ENCODE peak calls at places on chromosome 17, in seven cellular contexts. G is mesendoderm, W is neural progenitor cell, S is endodermal cell, C is PC-3, B is mesenchymal stem cell, T is HepG2. I is an unnamed sample.

GRCh38 chr17:43030137-43030767 is 5.2 kb downstream of the RND2 start:
- DNase-seq in G (no peak), W (no peak), S (no peak), C (no peak), B (no peak), T (no peak), I (no peak)

GRCh38 chr17:1473841-1474240 is 17.8 kb upstream of the CRK start:
- DNase-seq in G (no peak), W (no peak), S (no peak), C (no peak), B (no peak), T (no peak), I (no peak)

GRCh38 chr17:82959990-82960418 is 119.4 kb upstream of the METRNL start:
- DNase-seq in G (no peak), W (no peak), S (no peak), C (no peak), B (no peak), T (no peak), I (no peak)

GRCh38 chr17:38914741-38915638 is 10.4 kb upstream of the LASP1NB start:
- DNase-seq in G (peak), W (no peak), S (peak), C (no peak), B (no peak), T (peak), I (no peak)

GRCh38 chr17:28982191-28982793 is 23.5 kb downstream of the SEZ6 start:
- DNase-seq in G (peak), W (no peak), S (no peak), C (no peak), B (peak), T (peak), I (no peak)

GRCh38 chr17:50266384-50267073 is 7.7 kb upstream of the TMEM92 start:
- DNase-seq in G (no peak), W (no peak), S (peak), C (peak), B (peak), T (peak), I (peak)

GRCh38 chr17:78608804-78609186 is 31.6 kb upstream of the DNAH17 start:
- DNase-seq in G (no peak), W (no peak), S (no peak), C (no peak), B (no peak), T (no peak), I (no peak)

GRCh38 chr17:21372256-21372954 is 3.8 kb upstream of the KCNJ12 start:
- DNase-seq in G (no peak), W (no peak), S (no peak), C (no peak), B (no peak), T (no peak), I (no peak)

GRCh38 chr17:78723001-78723796 is 58.9 kb downstream of the CYTH1 start:
- DNase-seq in G (peak), W (peak), S (peak), C (no peak), B (peak), T (no peak), I (no peak)

GRCh38 chr17:57572062-57572461 is 173.0 kb downstream of the CCDC182 start:
- DNase-seq in G (no peak), W (no peak), S (no peak), C (no peak), B (no peak), T (no peak), I (no peak)

GRCh38 chr17:79413591-79413990 is 197.3 kb downstream of the RBFOX3 start:
- DNase-seq in G (no peak), W (no peak), S (no peak), C (no peak), B (no peak), T (no peak), I (no peak)

GRCh38 chr17:50831430-50832064 is 3.8 kb upstream of the WFIKKN2 start:
- DNase-seq in G (peak), W (no peak), S (peak), C (no peak), B (no peak), T (no peak), I (no peak)

GRCh38 chr17:7296189-7296861 is 1.9 kb upstream of the YBX2 start:
- DNase-seq in G (peak), W (peak), S (peak), C (peak), B (peak), T (peak), I (peak)

GRCh38 chr17:7676533-7676932 is 10.8 kb downstream of the TP53 start:
- DNase-seq in G (peak), W (no peak), S (peak), C (no peak), B (no peak), T (no peak), I (no peak)

GRCh38 chr17:8825802-8826201 is 26.6 kb upstream of the MFSD6L start:
- DNase-seq in G (no peak), W (no peak), S (no peak), C (no peak), B (no peak), T (no peak), I (no peak)

GRCh38 chr17:77615672-77616242 is 342.7 kb upstream of the TNRC6C start:
- DNase-seq in G (no peak), W (no peak), S (no peak), C (no peak), B (no peak), T (no peak), I (peak)

DNA sequence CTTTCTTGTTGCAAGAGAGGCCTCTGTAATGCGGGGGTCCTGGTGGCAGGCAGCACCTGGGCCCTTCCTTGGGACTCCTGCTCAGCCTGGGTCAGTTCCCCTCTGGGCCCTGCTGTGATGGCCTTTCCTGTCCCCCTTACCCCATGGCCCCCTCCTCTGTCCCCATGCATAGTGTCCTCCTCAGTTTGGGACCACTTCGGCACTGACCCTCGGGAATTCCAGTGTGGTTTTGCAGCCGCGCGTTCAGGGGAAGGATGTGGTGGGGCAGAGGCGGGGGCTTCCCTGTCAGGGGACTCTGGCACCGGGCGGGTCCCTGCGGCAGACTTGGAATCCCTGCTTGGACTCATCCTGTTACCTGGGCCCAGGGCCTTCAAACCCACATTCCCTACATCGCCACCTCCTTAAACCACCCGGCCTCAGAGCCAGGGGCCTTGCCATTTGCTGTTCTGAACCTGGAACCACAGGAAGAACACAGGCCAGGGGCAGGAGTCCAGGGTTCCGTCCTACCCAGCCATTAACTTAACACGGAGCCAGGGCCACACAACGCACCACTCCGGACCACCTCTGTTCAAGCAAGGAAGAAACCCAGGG is 31.4 kb upstream of the EIF1 start:
- DNase-seq in G (no peak), W (no peak), S (peak), C (no peak), B (no peak), T (no peak), I (no peak)
- H3K9ac ChIP-seq in G (no peak), W (no peak), S (no peak), C (no peak), B (no peak), T (no peak), I (no peak)

GRCh38 chr17:74923538-74924249 is 379 bp upstream of the OTOP2 start:
- DNase-seq in G (peak), W (peak), S (peak), C (peak), B (peak), T (no peak), I (peak)

GRCh38 chr17:74922172-74922571 is 883 bp downstream of the USH1G start:
- DNase-seq in G (no peak), W (no peak), S (peak), C (no peak), B (no peak), T (no peak), I (no peak)

GRCh38 chr17:74925242-74925641 is 1.2 kb downstream of the OTOP2 start:
- DNase-seq in G (no peak), W (no peak), S (no peak), C (no peak), B (no peak), T (no peak), I (no peak)

GRCh38 chr17:74922694-74923537 is at the start of gene USH1G:
- DNase-seq in G (no peak), W (peak), S (peak), C (peak), B (no peak), T (no peak), I (peak)

DNA sequence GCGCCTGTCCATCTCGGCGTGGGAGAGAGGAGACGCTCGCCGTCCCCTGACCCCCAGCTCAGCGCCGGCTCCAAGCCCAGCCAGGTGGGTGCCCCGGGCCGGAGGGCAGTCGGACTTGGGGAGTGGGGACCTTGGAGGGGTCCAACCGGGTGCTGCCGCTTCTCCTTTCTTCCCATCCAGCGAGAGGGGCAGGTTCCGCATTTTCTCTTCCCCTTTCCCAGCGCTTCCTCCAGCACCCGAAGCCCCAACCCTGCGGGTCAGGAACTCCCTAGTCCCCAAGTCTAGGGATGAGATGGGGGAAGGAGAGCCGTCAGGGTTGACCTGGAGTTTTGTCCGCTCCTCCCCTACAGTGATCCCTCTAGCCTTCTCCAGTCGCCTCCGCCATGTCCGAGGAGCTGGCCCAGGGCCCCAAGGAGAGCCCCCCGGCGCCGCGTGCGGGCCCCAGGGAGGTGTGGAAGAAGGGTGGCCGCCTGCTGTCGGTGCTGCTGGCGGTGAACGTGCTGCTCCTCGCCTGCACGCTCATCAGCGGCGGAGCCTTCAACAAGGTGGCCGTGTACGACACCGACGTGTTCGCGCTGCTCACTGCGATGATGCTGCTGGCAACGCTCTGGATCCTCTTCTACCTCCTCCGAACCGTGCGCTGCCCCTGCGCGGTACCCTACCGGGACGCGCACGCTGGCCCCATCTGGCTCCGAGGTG is at the start of gene OTOP2:
- DNase-seq in G (no peak), W (peak), S (peak), C (no peak), B (no peak), T (no peak), I (no peak)
- H3K4me3 ChIP-seq in G (no peak), W (peak), S (no peak), C (peak), B (no peak), T (peak), I (no peak)

GRCh38 chr17:81059026-81059425 is 24.1 kb downstream of the BAIAP2 start:
- DNase-seq in G (no peak), W (no peak), S (no peak), C (no peak), B (no peak), T (no peak), I (no peak)

GRCh38 chr17:81062014-81062413 is 27.1 kb downstream of the BAIAP2 start:
- DNase-seq in G (no peak), W (no peak), S (no peak), C (no peak), B (no peak), T (no peak), I (no peak)

GRCh38 chr17:81061027-81061426 is 26.1 kb downstream of the BAIAP2 start:
- DNase-seq in G (no peak), W (no peak), S (no peak), C (no peak), B (no peak), T (no peak), I (no peak)

GRCh38 chr17:81058263-81058871 is 23.4 kb downstream of the BAIAP2 start:
- DNase-seq in G (no peak), W (no peak), S (no peak), C (no peak), B (no peak), T (no peak), I (no peak)

GRCh38 chr17:81060416-81060815 is 25.5 kb downstream of the BAIAP2 start:
- DNase-seq in G (no peak), W (no peak), S (no peak), C (no peak), B (no peak), T (no peak), I (no peak)
- H3K9ac ChIP-seq in G (no peak), W (no peak), S (no peak), C (no peak), B (no peak), T (no peak), I (no peak)

DNA sequence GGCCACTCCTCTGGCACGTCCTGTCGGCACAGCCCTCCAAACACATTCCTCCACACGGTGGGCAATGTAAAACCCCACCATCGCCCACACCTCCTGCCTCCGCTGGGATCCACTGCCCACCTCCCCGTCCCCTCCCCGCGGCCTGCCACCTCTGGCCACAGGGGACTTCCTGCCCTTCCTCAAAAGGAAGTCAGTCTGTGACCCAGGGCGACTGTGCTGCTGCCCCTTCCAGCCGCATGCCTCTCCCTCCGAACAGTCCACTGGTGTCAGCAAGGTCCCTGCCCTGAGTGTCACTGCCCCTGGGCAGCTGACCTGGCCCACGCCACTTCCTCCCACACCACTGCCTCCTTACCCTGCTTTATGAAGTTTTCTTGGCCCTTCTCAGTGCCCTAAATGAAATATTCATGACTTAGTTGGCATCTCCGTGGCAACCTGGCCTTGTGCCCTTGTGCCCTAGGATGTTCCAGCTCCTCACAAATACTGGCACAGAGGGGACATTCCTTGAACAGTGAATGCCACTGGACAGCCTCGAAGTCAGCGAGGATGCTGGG is 2.0 kb downstream of the PLD6 start:
- DNase-seq in G (no peak), W (no peak), S (no peak), C (no peak), B (no peak), T (no peak), I (no peak)
- H3K4me3 ChIP-seq in G (no peak), W (no peak), S (no peak), C (peak), B (peak), T (peak), I (peak)

I was measured in adipocyte.